ENCODE peak calls at places on chromosomes 2 and 18, in ten cellular contexts. N is iPS-NIHi11, G is NCI-H2081, D is ovary, R is fibroblast of lung, C is body of pancreas, F is globus pallidus, A is HS-27A, T is GM23248, X is retina. L is an unnamed sample.
A peak's percentile ranks its signal among the peaks of the same experiment; 100 is the strongest.

GRCh38 chr2:183070942-183071844 is 7.4 kb upstream of the DUSP19 start:
- DNase-seq in F (no peak), T (peak; percentile 48), C (peak; percentile 68), R (peak; percentile 41), D (no peak), G (no peak), X (peak; percentile 35), N (peak; percentile 55), A (no peak), L (peak; percentile 33)

GRCh38 chr18:41873730-41874129 is 81.3 kb upstream of the PIK3C3 start:
- DNase-seq in X (no peak), A (no peak), C (no peak), R (no peak), T (no peak), N (no peak), G (no peak), F (no peak), D (no peak), L (peak; percentile 8)

GRCh38 chr2:113252047-113252582 is 26.6 kb downstream of the PAX8 start:
- DNase-seq in N (no peak), T (no peak), D (no peak), A (no peak), R (no peak), F (no peak), X (no peak), C (no peak), G (no peak), L (no peak)

GRCh38 chr2:43203373-43203772 is 23.0 kb downstream of the ZFP36L2 start:
- DNase-seq in G (no peak), C (no peak), R (no peak), F (no peak), T (no peak), A (no peak), D (no peak), X (no peak), N (no peak), L (no peak)

GRCh38 chr18:22710628-22711380 is 222.3 kb upstream of the RBBP8 start:
- DNase-seq in G (no peak), D (peak; percentile 55), R (peak; percentile 49), C (peak; percentile 27), X (peak; percentile 13), T (peak; percentile 59), N (peak; percentile 45), A (no peak), F (no peak), L (no peak)

GRCh38 chr18:79380816-79381806 is 14.6 kb upstream of the NFATC1 start:
- DNase-seq in N (peak; percentile 92), T (peak; percentile 67), X (peak; percentile 74), R (peak; percentile 42), D (peak; percentile 80), F (peak; percentile 65), C (peak; percentile 65), G (peak; percentile 20), A (no peak), L (peak; percentile 20)

GRCh38 chr2:149388120-149388816 is 57.9 kb downstream of the LYPD6 start:
- DNase-seq in A (no peak), N (peak; percentile 62), C (no peak), T (peak; percentile 26), X (no peak), F (no peak), R (peak; percentile 22), G (no peak), D (no peak), L (no peak)

GRCh38 chr2:127675335-127676261 is at the start of gene LIMS2:
- DNase-seq in C (peak; percentile 28), T (peak; percentile 86), X (peak; percentile 56), N (peak; percentile 81), R (no peak), F (no peak), A (peak; percentile 69), D (no peak), G (peak; percentile 9), L (peak; percentile 41)

GRCh38 chr18:59627414-59627813 is 69.8 kb downstream of the CCBE1 start:
- DNase-seq in D (no peak), N (no peak), A (no peak), X (no peak), G (no peak), T (peak; percentile 13), R (no peak), C (no peak), F (no peak), L (no peak)

GRCh38 chr2:96819101-96819875 is 3.2 kb downstream of the CNNM3 start:
- DNase-seq in N (no peak), G (peak; percentile 55), T (no peak), D (no peak), R (no peak), C (peak; percentile 95), X (no peak), F (no peak), A (no peak), L (no peak)

GRCh38 chr18:77648415-77648814 is 398.8 kb downstream of the GALR1 start:
- DNase-seq in A (no peak), T (no peak), N (no peak), G (no peak), C (no peak), D (no peak), F (no peak), X (no peak), R (no peak), L (no peak)

GRCh38 chr2:195535911-195536522 is 121.0 kb upstream of the SLC39A10 start:
- DNase-seq in C (peak; percentile 48), F (peak; percentile 57), R (no peak), G (no peak), X (no peak), A (no peak), N (no peak), D (no peak), T (no peak), L (no peak)

GRCh38 chr18:13477147-13477683 is 249.1 kb downstream of the FAM210A start:
- DNase-seq in R (no peak), X (no peak), T (no peak), D (no peak), F (no peak), A (no peak), C (no peak), N (no peak), G (no peak), L (no peak)

GRCh38 chr2:170166735-170167134 is 11.2 kb upstream of the MYO3B start:
- DNase-seq in D (no peak), G (no peak), C (no peak), A (no peak), X (no peak), T (no peak), R (no peak), N (no peak), F (no peak), L (no peak)

GRCh38 chr2:42252464-42252863 is 83.3 kb downstream of the EML4 start:
- DNase-seq in R (no peak), D (no peak), T (no peak), G (no peak), F (no peak), A (no peak), N (no peak), X (no peak), C (no peak), L (no peak)

GRCh38 chr2:33436083-33436482 is 40.4 kb upstream of the RASGRP3 start:
- DNase-seq in R (no peak), N (no peak), G (no peak), C (no peak), X (no peak), T (no peak), D (no peak), F (no peak), A (no peak), L (no peak)

GRCh38 chr2:175187378-175187777 is 5.9 kb upstream of the ATP5MC3 start:
- DNase-seq in C (no peak), N (peak; percentile 16), R (peak; percentile 11), T (peak; percentile 24), A (no peak), F (no peak), G (no peak), X (no peak), D (no peak), L (peak; percentile 50)

GRCh38 chr2:154400891-154401290 is 297.6 kb upstream of the KCNJ3 start:
- DNase-seq in X (no peak), T (no peak), F (no peak), A (no peak), R (no peak), C (no peak), G (no peak), D (no peak), N (no peak), L (no peak)

GRCh38 chr2:204183608-204184007 is 247.0 kb downstream of the ICOS start:
- DNase-seq in D (no peak), X (no peak), F (no peak), G (no peak), C (peak; percentile 6), A (no peak), R (no peak), N (no peak), T (no peak), L (no peak)

GRCh38 chr2:168165418-168165817 is 82.0 kb downstream of the STK39 start:
- DNase-seq in A (no peak), G (no peak), F (no peak), T (peak; percentile 65), X (no peak), R (no peak), N (no peak), D (no peak), C (no peak), L (no peak)

GRCh38 chr2:12555012-12555645 is 161.6 kb upstream of the TRIB2 start:
- DNase-seq in C (no peak), T (peak; percentile 67), F (no peak), G (no peak), X (peak; percentile 62), N (no peak), D (no peak), R (peak; percentile 71), A (peak; percentile 54), L (peak; percentile 66)

GRCh38 chr2:66570471-66570870 is 135.5 kb downstream of the MEIS1 start:
- DNase-seq in G (no peak), X (peak; percentile 74), R (no peak), C (no peak), F (no peak), D (no peak), T (no peak), N (no peak), A (no peak), L (no peak)

GRCh38 chr2:177547122-177547521 is 154.5 kb downstream of the AGPS start:
- DNase-seq in G (no peak), T (no peak), N (no peak), C (no peak), R (no peak), A (no peak), F (no peak), X (no peak), D (no peak), L (no peak)

GRCh38 chr2:187547353-187547979 is 6.8 kb downstream of the TFPI start:
- DNase-seq in F (no peak), X (no peak), N (no peak), A (peak; percentile 89), C (peak; percentile 62), D (peak; percentile 59), T (peak; percentile 96), R (peak; percentile 97), G (no peak), L (peak; percentile 88)

GRCh38 chr2:237213325-237214040 is 127.8 kb downstream of the COPS8 start:
- DNase-seq in G (no peak), D (peak; percentile 87), A (no peak), F (no peak), X (no peak), C (peak; percentile 73), R (peak; percentile 97), N (no peak), T (peak; percentile 94), L (peak; percentile 75)

GRCh38 chr2:42186378-42186777 is 17.2 kb downstream of the EML4 start:
- DNase-seq in T (no peak), A (no peak), X (no peak), C (no peak), D (no peak), R (no peak), N (no peak), F (no peak), G (no peak), L (no peak)

GRCh38 chr2:160257015-160257741 is 57.1 kb upstream of the ITGB6 start:
- DNase-seq in T (no peak), R (no peak), D (no peak), N (peak; percentile 29), F (no peak), G (no peak), A (no peak), X (no peak), C (peak; percentile 44), L (peak; percentile 20)

GRCh38 chr2:28927878-28928277 is 33.4 kb downstream of the WDR43 start:
- DNase-seq in R (no peak), C (no peak), F (no peak), X (no peak), A (no peak), T (peak; percentile 59), N (no peak), D (no peak), G (no peak), L (no peak)